ENCODE peak calls at places on chromosome 20, in nine cellular contexts. W is GM12891, R is breast epithelium, N is endothelial cell of umbilical vein, G is prostate gland, K is GM23338, M is Panc1, U is esophagus muscularis mucosa, I is stomach. L is an unnamed sample.

GRCh38 chr20:10074513-10074912 is 39.7 kb downstream of the ANKEF1 start:
- DNase-seq in W (no peak), R (no peak), N (peak; percentile 76), G (no peak), K (no peak), M (peak; percentile 85), U (no peak), I (no peak), L (no peak)

GRCh38 chr20:34575756-34576155 is 17.2 kb downstream of the MAP1LC3A start:
- DNase-seq in W (no peak), R (no peak), N (no peak), G (no peak), K (no peak), M (no peak), U (no peak), I (no peak), L (no peak)

GRCh38 chr20:64051532-64052325 is 2.3 kb upstream of the SOX18 start:
- DNase-seq in W (no peak), R (no peak), N (peak; percentile 31), G (no peak), K (no peak), M (no peak), U (no peak), I (no peak), L (no peak)

GRCh38 chr20:47493175-47493953 is 8.3 kb upstream of the NCOA3 start:
- DNase-seq in W (no peak), R (peak; percentile 74), N (peak; percentile 49), G (peak; percentile 78), K (no peak), M (no peak), U (peak; percentile 97), I (peak; percentile 94), L (peak; percentile 95)

GRCh38 chr20:419556-420168 is 11.6 kb downstream of the RBCK1 start:
- DNase-seq in W (no peak), R (no peak), N (no peak), G (peak; percentile 44), K (peak; percentile 41), M (no peak), U (no peak), I (no peak), L (no peak)

GRCh38 chr20:52004720-52005119 is 186.9 kb downstream of the ZFP64 start:
- DNase-seq in W (no peak), R (no peak), N (no peak), G (no peak), K (no peak), M (no peak), U (no peak), I (no peak), L (no peak)

GRCh38 chr20:49281059-49281912 is 3.4 kb upstream of the ZNFX1 start:
- DNase-seq in W (no peak), R (no peak), N (peak; percentile 75), G (no peak), K (peak; percentile 78), M (no peak), U (no peak), I (no peak), L (no peak)

GRCh38 chr20:36528875-36529425 is 12.4 kb upstream of the MYL9 start:
- DNase-seq in W (no peak), R (no peak), N (no peak), G (no peak), K (no peak), M (no peak), U (no peak), I (no peak), L (no peak)

GRCh38 chr20:53797085-53797484 is 203.4 kb upstream of the ZNF217 start:
- DNase-seq in W (no peak), R (no peak), N (no peak), G (no peak), K (no peak), M (no peak), U (no peak), I (no peak), L (no peak)

GRCh38 chr20:53800418-53800817 is 206.8 kb upstream of the ZNF217 start:
- DNase-seq in W (no peak), R (no peak), N (no peak), G (no peak), K (no peak), M (no peak), U (no peak), I (no peak), L (no peak)

GRCh38 chr20:53801609-53802370 is 208.2 kb upstream of the ZNF217 start:
- DNase-seq in W (no peak), R (no peak), N (no peak), G (no peak), K (no peak), M (no peak), U (no peak), I (no peak), L (no peak)

GRCh38 chr20:53803492-53804155 is 210.0 kb upstream of the ZNF217 start:
- DNase-seq in W (no peak), R (no peak), N (no peak), G (no peak), K (no peak), M (no peak), U (no peak), I (no peak), L (no peak)

GRCh38 chr20:53800883-53801604 is 207.4 kb upstream of the ZNF217 start:
- DNase-seq in W (no peak), R (no peak), N (no peak), G (no peak), K (no peak), M (no peak), U (no peak), I (peak; percentile 44), L (no peak)
- TF ChIP-seq POLR2AphosphoS5 in W (no peak), R (no peak), N (no peak), G (no peak), K (no peak), M (no peak), U (no peak), I (no peak), L (no peak)

GRCh38 chr20:57568088-57568896 is 7.4 kb downstream of the PCK1 start:
- DNase-seq in W (no peak), R (no peak), N (no peak), G (no peak), K (no peak), M (no peak), U (no peak), I (no peak), L (no peak)
- TF ChIP-seq POLR2AphosphoS5 in W (no peak), R (no peak), N (no peak), G (no peak), K (no peak), M (no peak), U (no peak), I (no peak), L (no peak)

GRCh38 chr20:31673435-31673834 is 35.7 kb downstream of the COX4I2 start:
- DNase-seq in W (no peak), R (no peak), N (no peak), G (no peak), K (no peak), M (no peak), U (no peak), I (no peak), L (no peak)

GRCh38 chr20:31669876-31670275 is 32.2 kb downstream of the COX4I2 start:
- DNase-seq in W (no peak), R (no peak), N (no peak), G (no peak), K (peak; percentile 55), M (no peak), U (no peak), I (no peak), L (no peak)

GRCh38 chr20:31671324-31671723 is 33.6 kb downstream of the COX4I2 start:
- DNase-seq in W (no peak), R (no peak), N (no peak), G (no peak), K (no peak), M (no peak), U (no peak), I (no peak), L (no peak)

GRCh38 chr20:31667315-31668285 is 29.9 kb downstream of the COX4I2 start:
- DNase-seq in W (no peak), R (no peak), N (no peak), G (no peak), K (no peak), M (no peak), U (no peak), I (no peak), L (no peak)

DNA sequence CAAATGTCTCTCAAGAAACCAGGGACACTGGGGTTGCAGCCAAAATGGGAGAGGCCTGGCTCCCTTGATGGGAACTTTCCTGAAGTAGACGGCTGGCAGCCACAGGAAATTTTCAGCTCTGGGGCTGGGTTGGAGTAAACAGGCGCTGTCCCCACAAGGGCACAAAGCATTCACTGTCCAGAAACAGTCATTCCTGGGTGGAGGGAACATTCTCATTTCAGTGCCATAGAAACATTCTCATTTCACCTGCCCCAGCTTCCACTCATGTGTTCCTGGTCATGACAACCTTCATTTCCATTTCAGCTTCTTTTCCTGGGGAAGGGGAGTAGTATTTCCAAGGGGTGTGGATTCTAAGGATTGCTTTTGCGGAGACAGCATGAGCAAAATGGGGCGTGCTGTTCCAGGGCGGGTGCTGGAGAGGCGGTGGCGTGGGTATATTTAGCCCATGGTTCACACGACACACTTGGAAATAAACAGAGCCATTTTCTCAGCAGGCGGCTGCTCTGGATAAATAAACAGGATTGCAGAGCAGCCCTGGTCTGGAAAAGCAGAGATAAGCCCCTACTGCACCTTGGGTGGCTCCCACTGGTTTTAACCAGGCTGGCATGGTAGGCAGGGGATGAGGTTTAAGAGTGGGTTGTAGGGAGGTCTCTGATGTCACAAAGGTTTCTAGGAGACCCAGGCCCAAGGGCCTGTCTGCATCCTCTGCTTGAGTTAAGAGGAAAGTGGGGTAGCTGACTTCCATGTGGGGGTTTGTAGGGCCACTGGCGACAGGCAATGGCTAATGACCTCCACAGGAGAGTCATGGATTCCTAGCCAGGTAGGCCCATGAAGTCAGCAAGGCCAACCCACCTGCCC is 32.9 kb downstream of the COX4I2 start:
- DNase-seq in W (no peak), R (peak; percentile 67), N (no peak), G (peak; percentile 68), K (no peak), M (no peak), U (no peak), I (peak; percentile 86), L (peak; percentile 87)
- TF ChIP-seq POLR2AphosphoS5 in W (no peak), R (no peak), N (no peak), G (no peak), K (no peak), M (no peak), U (peak; percentile 54), I (peak; percentile 26), L (peak; percentile 23)

GRCh38 chr20:44182863-44183262 is 4.1 kb downstream of the JPH2 start:
- DNase-seq in W (no peak), R (no peak), N (no peak), G (no peak), K (no peak), M (no peak), U (no peak), I (no peak), L (no peak)

GRCh38 chr20:44182135-44182765 is 4.7 kb downstream of the JPH2 start:
- DNase-seq in W (no peak), R (no peak), N (no peak), G (no peak), K (no peak), M (no peak), U (no peak), I (no peak), L (no peak)

GRCh38 chr20:44183282-44183681 is 3.7 kb downstream of the JPH2 start:
- DNase-seq in W (no peak), R (no peak), N (no peak), G (no peak), K (no peak), M (no peak), U (no peak), I (no peak), L (peak; percentile 84)

GRCh38 chr20:44181611-44182010 is 5.4 kb downstream of the JPH2 start:
- DNase-seq in W (no peak), R (no peak), N (no peak), G (no peak), K (no peak), M (no peak), U (no peak), I (no peak), L (no peak)

GRCh38 chr20:44180814-44181213 is 6.2 kb downstream of the JPH2 start:
- DNase-seq in W (no peak), R (no peak), N (no peak), G (no peak), K (peak; percentile 45), M (no peak), U (no peak), I (no peak), L (peak; percentile 94)
- TF ChIP-seq POLR2AphosphoS5 in W (no peak), R (no peak), N (no peak), G (peak; percentile 32), K (no peak), M (no peak), U (peak; percentile 88), I (peak; percentile 8), L (peak; percentile 83)